ENCODE peak calls at places on chromosomes 12 and 14, in seven cellular contexts. Q is activated B cell treated with CpG ODN at 0.5 μM for 24 hours, X is heart right ventricle, H is kidney epithelial cell, B is RWPE1, V is cardiac fibroblast, F is lower lobe of right lung. C is an unnamed sample.

GRCh38 chr14:94677747-94678146 is 65.6 kb downstream of the SERPINA3 start:
- DNase-seq in Q (no peak), X (no peak), H (no peak), B (no peak), V (no peak), F (no peak), C (no peak)

GRCh38 chr14:73815849-73816816 is 35.5 kb upstream of the PTGR2 start:
- DNase-seq in Q (no peak), X (no peak), H (no peak), B (no peak), V (peak), F (no peak), C (no peak)

GRCh38 chr12:6917491-6918231 is 3.3 kb downstream of the ENO2 start:
- DNase-seq in Q (no peak), X (no peak), H (no peak), B (no peak), V (peak), F (peak), C (no peak)

GRCh38 chr14:50320279-50320678 is 8.2 kb downstream of the DMAC2L start:
- DNase-seq in Q (no peak), X (no peak), H (no peak), B (peak), V (peak), F (no peak), C (no peak)

GRCh38 chr14:94675036-94675435 is 62.8 kb downstream of the SERPINA3 start:
- DNase-seq in Q (no peak), X (no peak), H (no peak), B (no peak), V (no peak), F (no peak), C (no peak)

GRCh38 chr14:103520657-103521437 is 1.8 kb downstream of the CKB start:
- DNase-seq in Q (peak), X (peak), H (no peak), B (peak), V (peak), F (peak), C (peak)

GRCh38 chr12:64893961-64894360 is 69.5 kb downstream of the TBC1D30 start:
- DNase-seq in Q (no peak), X (no peak), H (no peak), B (peak), V (peak), F (no peak), C (no peak)

GRCh38 chr14:53620325-53620716 is 336.3 kb downstream of the BMP4 start:
- DNase-seq in Q (no peak), X (no peak), H (no peak), B (no peak), V (no peak), F (no peak), C (no peak)

GRCh38 chr12:89250648-89251047 is 101.7 kb downstream of the DUSP6 start:
- DNase-seq in Q (no peak), X (no peak), H (no peak), B (no peak), V (no peak), F (no peak), C (no peak)

GRCh38 chr12:13101854-13102375 is 1.6 kb downstream of the GSG1 start:
- DNase-seq in Q (no peak), X (no peak), H (no peak), B (no peak), V (peak), F (no peak), C (peak)

GRCh38 chr14:21846227-21846885 is 172.7 kb upstream of the OR4E1 start:
- DNase-seq in Q (peak), X (no peak), H (no peak), B (peak), V (no peak), F (no peak), C (peak)

GRCh38 chr14:47846008-47846407 is 170.6 kb upstream of the MDGA2 start:
- DNase-seq in Q (no peak), X (no peak), H (no peak), B (no peak), V (no peak), F (no peak), C (no peak)

GRCh38 chr12:5807538-5808219 is 137.4 kb downstream of the ANO2 start:
- DNase-seq in Q (no peak), X (no peak), H (no peak), B (no peak), V (no peak), F (no peak), C (no peak)

GRCh38 chr14:57378661-57379060 is 11.7 kb upstream of the NAA30 start:
- DNase-seq in Q (no peak), X (no peak), H (no peak), B (no peak), V (peak), F (no peak), C (peak)

GRCh38 chr12:51027342-51027835 is 1.2 kb upstream of the SLC11A2 start:
- DNase-seq in Q (no peak), X (no peak), H (no peak), B (no peak), V (no peak), F (no peak), C (no peak)

GRCh38 chr12:51025182-51025747 is 919 bp downstream of the SLC11A2 start:
- DNase-seq in Q (no peak), X (no peak), H (no peak), B (no peak), V (no peak), F (no peak), C (no peak)

GRCh38 chr12:51023625-51024395 is 2.4 kb downstream of the SLC11A2 start:
- DNase-seq in Q (no peak), X (no peak), H (no peak), B (no peak), V (peak), F (no peak), C (no peak)

GRCh38 chr12:51028126-51028810 is 2.1 kb upstream of the SLC11A2 start:
- DNase-seq in Q (no peak), X (no peak), H (no peak), B (no peak), V (peak), F (no peak), C (peak)

DNA sequence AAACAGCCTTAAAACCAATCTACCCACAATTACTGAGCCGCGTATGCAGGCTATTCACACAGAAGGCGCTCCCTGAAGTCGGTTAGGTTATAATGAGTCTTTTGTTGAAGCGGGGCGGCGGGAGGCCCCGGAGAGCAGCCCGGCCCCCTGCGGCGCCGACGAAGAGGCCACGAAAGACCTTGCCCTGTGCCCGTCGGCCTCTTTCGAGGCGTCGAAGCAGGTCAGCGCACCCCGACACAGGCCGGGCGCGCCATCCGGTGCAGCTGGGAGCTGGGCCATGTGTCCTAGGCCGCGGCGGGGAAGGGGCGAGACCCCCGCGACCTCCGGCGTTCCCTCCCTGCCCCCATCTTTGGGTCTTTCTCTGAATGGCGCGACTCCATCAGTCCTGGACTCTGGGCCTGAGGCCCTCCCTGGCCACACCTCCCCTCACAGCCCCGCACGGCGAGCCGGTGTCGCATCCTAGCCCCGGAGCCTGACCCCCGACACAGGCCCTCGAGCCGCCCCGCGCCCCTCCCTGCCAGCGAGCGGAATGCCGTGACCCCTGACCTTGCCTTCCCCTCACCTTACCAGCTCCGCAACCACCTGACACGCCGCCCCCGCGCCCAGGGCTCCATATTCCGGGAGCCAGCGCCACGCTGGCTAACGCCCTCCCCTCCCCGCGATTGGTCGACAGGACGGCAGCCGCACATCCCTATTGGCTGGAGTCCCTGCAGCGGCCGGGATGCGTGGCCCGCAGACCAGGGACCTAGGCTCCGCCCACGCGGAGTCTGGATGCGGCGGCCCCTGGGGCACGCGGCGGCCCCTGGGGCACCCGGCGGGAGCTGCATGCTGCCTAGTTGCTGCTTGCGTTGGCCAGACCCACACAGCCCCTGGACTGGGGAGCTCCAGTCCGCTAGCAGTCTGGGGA is at the start of gene SLC11A2:
- DNase-seq in Q (peak), X (peak), H (peak), B (peak), V (peak), F (peak), C (peak)
- TF ChIP-seq CTCF in Q (no peak), X (peak), H (no peak), B (no peak), V (no peak), F (peak), C (no peak)

DNA sequence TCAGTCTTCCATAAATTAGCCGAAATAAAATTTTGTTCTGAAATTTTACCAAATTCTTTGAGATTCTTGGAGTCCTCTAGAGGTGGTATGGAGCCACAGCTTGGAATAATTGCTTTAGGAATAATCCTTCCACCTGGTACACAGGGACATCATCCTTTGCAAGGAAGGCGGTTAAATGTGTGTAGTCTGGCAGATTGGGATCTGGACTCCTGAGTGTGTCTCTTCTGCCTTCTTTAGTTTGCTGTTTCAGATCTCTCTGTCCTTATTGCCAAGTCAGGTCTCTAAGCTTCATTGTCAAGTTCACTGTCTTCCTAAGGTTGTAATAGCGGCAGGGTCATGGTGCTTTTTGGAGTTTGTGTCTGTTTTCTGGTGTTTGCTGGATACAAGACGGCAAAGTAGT is 393.9 kb upstream of the RGS6 start:
- DNase-seq in Q (no peak), X (no peak), H (no peak), B (no peak), V (no peak), F (no peak), C (no peak)
- TF ChIP-seq CTCF in Q (no peak), X (no peak), H (no peak), B (no peak), V (no peak), F (no peak), C (no peak)

DNA sequence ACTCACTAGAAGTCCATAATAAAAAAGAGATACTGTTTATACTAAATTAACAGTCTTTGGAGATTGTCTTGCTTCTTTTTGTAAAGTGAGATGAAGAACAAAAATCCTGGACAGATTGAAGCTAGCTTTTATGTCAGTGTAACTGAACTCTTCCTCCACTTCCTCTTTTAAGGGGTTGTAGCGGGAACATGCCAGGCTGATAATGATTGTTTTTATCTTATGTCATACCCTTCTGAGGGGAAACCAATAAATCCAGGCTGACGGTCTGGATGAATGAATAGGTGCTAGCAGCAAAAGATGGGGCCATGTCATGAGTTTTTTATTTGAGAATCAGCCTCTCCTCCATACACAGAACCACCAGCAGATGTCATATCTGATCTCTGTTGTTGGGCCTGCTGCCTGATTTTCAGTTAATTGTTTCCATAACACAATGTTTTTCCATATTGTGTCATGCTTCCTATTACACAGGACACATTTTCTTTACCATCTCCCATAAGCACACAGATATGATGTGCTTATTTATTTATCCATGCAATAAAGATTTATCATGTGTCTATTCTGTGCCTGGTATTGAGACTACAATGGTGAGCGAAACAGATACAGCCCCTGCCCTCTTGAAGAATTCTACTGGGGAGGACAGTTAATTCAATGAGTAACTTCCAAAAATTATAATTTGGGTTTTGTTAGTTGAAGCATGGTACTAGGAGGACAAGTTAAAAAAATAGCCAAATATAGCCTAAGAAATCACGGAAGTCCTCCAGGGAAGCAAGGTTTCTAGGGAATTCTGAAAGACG is 33.5 kb upstream of the CRY1 start:
- DNase-seq in Q (no peak), X (no peak), H (no peak), B (peak), V (peak), F (no peak), C (peak)
- TF ChIP-seq CTCF in Q (no peak), X (no peak), H (peak), B (peak), V (peak), F (no peak), C (peak)

GRCh38 chr12:49264873-49265792 is at the start of gene TUBA1C:
- DNase-seq in Q (peak), X (peak), H (peak), B (peak), V (peak), F (peak), C (peak)
- TF ChIP-seq CTCF in Q (no peak), X (no peak), H (peak), B (no peak), V (peak), F (peak), C (no peak)

GRCh38 chr12:3418609-3419469 is 72.2 kb upstream of the PRMT8 start:
- DNase-seq in Q (no peak), X (no peak), H (no peak), B (no peak), V (no peak), F (no peak), C (no peak)

GRCh38 chr12:3421599-3421998 is 69.4 kb upstream of the PRMT8 start:
- DNase-seq in Q (no peak), X (no peak), H (no peak), B (no peak), V (no peak), F (no peak), C (no peak)

GRCh38 chr12:3419538-3419937 is 71.5 kb upstream of the PRMT8 start:
- DNase-seq in Q (no peak), X (no peak), H (no peak), B (no peak), V (no peak), F (no peak), C (no peak)

GRCh38 chr12:3421191-3421590 is 69.8 kb upstream of the PRMT8 start:
- DNase-seq in Q (no peak), X (no peak), H (no peak), B (no peak), V (no peak), F (no peak), C (no peak)

DNA sequence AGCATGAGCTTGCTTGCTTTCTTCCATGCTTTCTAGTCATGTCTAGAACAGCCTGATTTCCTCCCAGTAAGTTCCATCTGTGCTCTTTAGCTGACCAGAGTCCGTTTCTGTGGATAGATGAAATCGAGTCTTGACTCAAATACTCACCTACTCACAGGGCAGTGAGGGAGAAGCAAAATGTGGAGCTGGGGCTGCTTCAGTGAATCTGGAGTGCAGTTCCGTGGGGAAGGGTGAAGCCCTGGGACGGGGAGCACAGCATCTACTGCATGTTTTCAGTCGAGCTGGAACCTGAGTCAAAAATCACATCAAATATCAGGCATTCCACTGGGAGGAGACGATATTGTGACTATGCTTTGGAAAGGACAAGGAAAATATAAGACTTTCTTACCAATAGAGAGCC is 70.3 kb upstream of the PRMT8 start:
- DNase-seq in Q (no peak), X (no peak), H (no peak), B (no peak), V (no peak), F (no peak), C (no peak)
- TF ChIP-seq CTCF in Q (no peak), X (no peak), H (no peak), B (no peak), V (no peak), F (no peak), C (no peak)

GRCh38 chr12:108129017-108129812 is at the start of gene WSCD2:
- DNase-seq in Q (peak), X (peak), H (no peak), B (peak), V (peak), F (peak), C (peak)
- TF ChIP-seq CTCF in Q (no peak), X (peak), H (peak), B (no peak), V (no peak), F (peak), C (peak)

DNA sequence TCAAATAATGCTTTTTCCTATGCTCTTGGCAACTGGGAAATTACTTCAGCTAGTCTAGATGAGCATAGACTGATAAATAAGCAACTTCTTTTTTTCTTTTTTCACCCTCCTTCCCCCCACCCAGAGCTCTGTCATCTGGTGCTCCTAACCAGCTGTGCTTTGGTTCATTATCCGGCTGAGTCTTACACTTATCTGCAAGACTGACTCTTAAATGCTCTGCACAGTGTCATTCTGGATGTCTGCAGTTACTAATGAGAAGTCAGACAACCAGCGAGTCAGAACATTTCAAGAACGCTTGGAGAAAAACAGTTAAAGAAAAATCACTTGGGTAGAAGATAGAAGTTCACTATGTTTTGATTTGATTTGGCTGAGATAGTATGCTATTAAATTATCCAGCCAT is 328.8 kb upstream of the PRICKLE1 start:
- DNase-seq in Q (no peak), X (no peak), H (peak), B (no peak), V (no peak), F (no peak), C (no peak)
- TF ChIP-seq CTCF in Q (no peak), X (no peak), H (no peak), B (no peak), V (no peak), F (no peak), C (no peak)

GRCh38 chr12:98939350-98939749 is 294.3 kb downstream of the APAF1 start:
- DNase-seq in Q (no peak), X (no peak), H (no peak), B (no peak), V (peak), F (no peak), C (peak)
- TF ChIP-seq CTCF in Q (no peak), X (peak), H (peak), B (peak), V (peak), F (no peak), C (peak)